ENCODE peak calls at places on chromosomes 5 and 9, in five cellular contexts. O is A549; D is H9; E is GM20000; F is CD4-positive, alpha-beta T cell. U is an unnamed sample.
A peak's percentile ranks its signal among the peaks of the same experiment; 100 is the strongest.

GRCh38 chr5:1521671-1522600 is 1.8 kb downstream of the LPCAT1 start:
- DNase-seq in E (no peak), F (peak; percentile 30), O (no peak), D (peak; percentile 39), U (peak; percentile 38)

GRCh38 chr9:126915846-126916543 is 1.4 kb downstream of the RALGPS1 start:
- DNase-seq in E (no peak), D (no peak), O (no peak), F (no peak), U (no peak)

GRCh38 chr9:82456621-82457020 is 468.0 kb downstream of the SPATA31D1 start:
- DNase-seq in O (no peak), F (no peak), D (no peak), E (no peak), U (no peak)

GRCh38 chr5:135993894-135994514 is 34.8 kb upstream of the TGFBI start:
- DNase-seq in E (no peak), F (no peak), O (no peak), D (no peak), U (no peak)

GRCh38 chr9:136616948-136617695 is 45.6 kb upstream of the EGFL7 start:
- DNase-seq in O (no peak), F (no peak), D (no peak), E (no peak), U (no peak)

GRCh38 chr5:156815988-156816599 is 34.0 kb upstream of the PPP1R2B start:
- DNase-seq in D (peak; percentile 66), E (peak; percentile 53), F (no peak), O (peak; percentile 50), U (no peak)

GRCh38 chr5:33662721-33663435 is 222.1 kb downstream of the TARS1 start:
- DNase-seq in E (no peak), F (no peak), D (no peak), O (no peak), U (no peak)

GRCh38 chr9:90915693-90916092 is 114.1 kb downstream of the SYK start:
- DNase-seq in F (no peak), E (peak; percentile 35), O (peak; percentile 51), D (peak; percentile 63), U (peak; percentile 36)

GRCh38 chr5:55860709-55861108 is 9.6 kb downstream of the IL31RA start:
- DNase-seq in E (no peak), F (no peak), D (no peak), O (no peak), U (no peak)

GRCh38 chr5:62521319-62521718 is 57.3 kb upstream of the LRRC70 start:
- DNase-seq in E (peak; percentile 15), D (no peak), F (no peak), O (no peak), U (no peak)

GRCh38 chr5:178793156-178793555 is 62.7 kb upstream of the ZNF354A start:
- DNase-seq in O (no peak), E (no peak), D (peak; percentile 90), F (no peak), U (no peak)

GRCh38 chr9:94912700-94913249 is 186.3 kb downstream of the AOPEP start:
- DNase-seq in E (no peak), O (peak; percentile 73), F (no peak), D (no peak), U (no peak)

GRCh38 chr5:176892663-176893062 is 6.5 kb downstream of the HK3 start:
- DNase-seq in E (no peak), F (no peak), O (no peak), D (no peak), U (peak; percentile 15)

GRCh38 chr9:79700607-79701330 is 129.0 kb downstream of the TLE4 start:
- DNase-seq in F (no peak), D (no peak), E (no peak), O (no peak), U (no peak)

GRCh38 chr5:73230264-73231244 is 57.6 kb downstream of the TMEM174 start:
- DNase-seq in D (peak; percentile 68), F (no peak), E (no peak), O (no peak), U (no peak)

GRCh38 chr9:70510157-70510770 is 95.8 kb upstream of the KLF9 start:
- DNase-seq in O (peak; percentile 20), D (peak; percentile 38), E (no peak), F (no peak), U (no peak)

GRCh38 chr9:70250221-70250620 is 8.6 kb upstream of the SMC5 start:
- DNase-seq in D (no peak), E (no peak), O (no peak), F (no peak), U (no peak)

GRCh38 chr5:136712628-136713027 is 347.3 kb upstream of the TRPC7 start:
- DNase-seq in O (no peak), F (no peak), E (no peak), D (no peak), U (no peak)

GRCh38 chr5:160048131-160048530 is 39.2 kb downstream of the TTC1 start:
- DNase-seq in D (no peak), E (no peak), O (no peak), F (no peak), U (no peak)

GRCh38 chr5:43635374-43635773 is 32.4 kb downstream of the NNT start:
- DNase-seq in E (no peak), F (no peak), D (no peak), O (no peak), U (no peak)

GRCh38 chr5:181164076-181164952 is 16.9 kb downstream of the OR2V2 start:
- DNase-seq in D (no peak), E (no peak), F (no peak), O (peak; percentile 50), U (no peak)

GRCh38 chr9:70291446-70291845 is 32.7 kb downstream of the SMC5 start:
- DNase-seq in E (no peak), F (no peak), O (no peak), D (no peak), U (no peak)

GRCh38 chr5:149005077-149005892 is 57.6 kb downstream of the SH3TC2 start:
- DNase-seq in D (no peak), F (no peak), E (no peak), O (no peak), U (no peak)

GRCh38 chr9:125393426-125393825 is 131.8 kb downstream of the GAPVD1 start:
- DNase-seq in D (no peak), O (no peak), F (no peak), E (no peak), U (no peak)

GRCh38 chr5:53008751-53009150 is 19.6 kb downstream of the ITGA2 start:
- DNase-seq in F (no peak), D (no peak), E (peak; percentile 42), O (peak; percentile 25), U (peak; percentile 63)

GRCh38 chr9:136710543-136710942 is 1.8 kb upstream of the DIPK1B start:
- DNase-seq in F (no peak), E (no peak), O (no peak), D (no peak), U (no peak)

GRCh38 chr5:73513996-73514395 is 15.8 kb downstream of the BTF3 start:
- DNase-seq in E (no peak), F (no peak), D (no peak), O (no peak), U (no peak)

GRCh38 chr5:177116631-177117373 is 16.8 kb upstream of the NSD1 start:
- DNase-seq in O (no peak), D (peak; percentile 92), F (peak; percentile 84), E (peak; percentile 73), U (peak; percentile 81)

GRCh38 chr5:109611061-109611460 is 78.7 kb upstream of the MAN2A1 start:
- DNase-seq in F (no peak), E (no peak), D (no peak), O (no peak), U (no peak)

GRCh38 chr5:171806976-171807823 is 21.6 kb downstream of the SMIM23 start:
- DNase-seq in D (no peak), E (no peak), F (no peak), O (no peak), U (no peak)

GRCh38 chr5:111072949-111073682 is 1.6 kb downstream of the TSLP start:
- DNase-seq in O (peak; percentile 11), E (peak; percentile 48), F (peak; percentile 58), D (peak; percentile 84), U (no peak)

GRCh38 chr5:76273491-76273890 is 129.6 kb upstream of the IQGAP2 start:
- DNase-seq in F (no peak), E (no peak), O (no peak), D (no peak), U (no peak)

GRCh38 chr9:113808391-113809191 is 67.5 kb upstream of the ZNF618 start:
- DNase-seq in O (no peak), E (no peak), D (no peak), F (no peak), U (no peak)

GRCh38 chr9:32966036-32966435 is 35.4 kb downstream of the APTX start:
- DNase-seq in D (no peak), E (no peak), F (no peak), O (no peak), U (no peak)

GRCh38 chr5:39432687-39433086 is 7.9 kb upstream of the DAB2 start:
- DNase-seq in E (no peak), D (no peak), F (no peak), O (no peak), U (no peak)

GRCh38 chr9:68794898-68795297 is 89.9 kb downstream of the PIP5K1B start:
- DNase-seq in O (no peak), F (no peak), E (no peak), D (no peak), U (no peak)
- TF ChIP-seq CTCF in O (no peak), F (no peak), E (no peak), D (no peak), U (no peak)

GRCh38 chr5:145980718-145981117 is 44.3 kb downstream of the SH3RF2 start:
- DNase-seq in E (no peak), D (no peak), F (no peak), O (no peak), U (no peak)
- TF ChIP-seq CTCF in E (no peak), D (peak; percentile 59), F (no peak), O (peak; percentile 31), U (peak; percentile 12)

GRCh38 chr9:93875330-93875729 is 79.8 kb downstream of the BARX1 start:
- DNase-seq in O (no peak), F (no peak), D (no peak), E (no peak), U (no peak)

GRCh38 chr9:93865716-93866115 is 89.4 kb downstream of the BARX1 start:
- DNase-seq in D (no peak), O (no peak), F (no peak), E (no peak), U (no peak)

GRCh38 chr9:93869863-93870262 is 85.3 kb downstream of the BARX1 start:
- DNase-seq in O (no peak), E (no peak), D (peak; percentile 37), F (no peak), U (no peak)

GRCh38 chr9:93874242-93874641 is 80.9 kb downstream of the BARX1 start:
- DNase-seq in O (no peak), E (no peak), D (peak; percentile 11), F (no peak), U (no peak)

DNA sequence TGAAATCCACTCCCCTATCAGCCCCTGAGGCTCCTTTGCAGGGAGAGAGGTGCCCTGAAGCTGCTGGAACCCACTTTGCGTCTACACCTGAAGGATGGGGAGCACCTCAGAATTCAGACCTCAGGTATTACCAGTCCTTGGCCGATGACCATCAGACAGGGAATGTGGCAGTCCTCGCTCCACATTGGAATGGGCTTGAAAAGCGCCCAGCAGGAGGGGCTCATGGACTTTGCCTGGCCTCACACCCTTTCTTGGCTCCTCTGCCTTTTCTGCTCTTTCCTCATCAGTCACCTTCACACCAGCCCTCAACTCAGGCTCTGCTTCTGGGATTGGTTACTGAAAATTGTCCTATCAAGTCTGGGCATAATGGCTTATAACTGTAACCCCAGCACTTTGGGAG is 83.9 kb downstream of the BARX1 start:
- DNase-seq in D (peak; percentile 30), F (no peak), O (no peak), E (no peak), U (no peak)
- TF ChIP-seq CTCF in D (peak; percentile 43), F (no peak), O (no peak), E (no peak), U (no peak)

GRCh38 chr9:37747271-37747753 is 6.3 kb upstream of the TRMT10B start:
- DNase-seq in E (peak; percentile 89), F (peak; percentile 57), O (peak; percentile 85), D (peak; percentile 60), U (no peak)
- TF ChIP-seq CTCF in E (peak; percentile 98), F (peak; percentile 89), O (peak; percentile 87), D (peak; percentile 94), U (peak; percentile 87)

U was measured in CD14-positive monocyte.